ENCODE peak calls at places on chromosome 3, in five cellular contexts. H, U, D, N and V are unnamed samples.
A peak's percentile ranks its signal among the peaks of the same experiment; 100 is the strongest.

GRCh38 chr3:54870423-54870822 is 57.4 kb downstream of the LRTM1 start:
- DNase-seq in D (no peak), U (no peak), N (peak; percentile 89), H (no peak), V (no peak)

GRCh38 chr3:44914936-44915335 is 40.5 kb downstream of the TGM4 start:
- DNase-seq in U (no peak), H (peak; percentile 19), N (no peak), D (no peak), V (no peak)

GRCh38 chr3:185215873-185216586 is 37.8 kb downstream of the EHHADH start:
- DNase-seq in N (no peak), H (peak; percentile 55), U (no peak), D (no peak), V (no peak)

GRCh38 chr3:9314796-9315195 is 48.1 kb upstream of the THUMPD3 start:
- DNase-seq in H (peak; percentile 26), U (no peak), D (no peak), N (no peak), V (no peak)

GRCh38 chr3:169668957-169669681 is 5.6 kb upstream of the MECOM start:
- DNase-seq in H (peak; percentile 84), D (peak; percentile 82), U (no peak), N (no peak), V (no peak)

GRCh38 chr3:64518496-64518895 is 169.3 kb downstream of the ADAMTS9 start:
- DNase-seq in D (no peak), U (no peak), H (no peak), N (no peak), V (no peak)

GRCh38 chr3:48560648-48561018 is 2.9 kb downstream of the UCN2 start:
- DNase-seq in N (no peak), U (no peak), H (no peak), D (no peak), V (no peak)

GRCh38 chr3:159627634-159628033 is 361.0 kb upstream of the IL12A start:
- DNase-seq in U (no peak), H (no peak), N (no peak), D (no peak), V (no peak)

GRCh38 chr3:59320080-59320479 is 270.3 kb upstream of the CFAP20DC start:
- DNase-seq in H (no peak), N (no peak), D (no peak), U (no peak), V (no peak)

GRCh38 chr3:99952306-99952705 is 134.6 kb downstream of the CMSS1 start:
- DNase-seq in H (no peak), D (no peak), U (no peak), N (peak; percentile 59), V (no peak)

GRCh38 chr3:57696861-57697321 is 4.0 kb upstream of the DENND6A start:
- DNase-seq in U (no peak), N (no peak), D (peak; percentile 56), H (no peak), V (no peak)

GRCh38 chr3:105235785-105236184 is 130.9 kb upstream of the ALCAM start:
- DNase-seq in N (no peak), U (no peak), H (no peak), D (no peak), V (no peak)

GRCh38 chr3:119149484-119149883 is 3.5 kb downstream of the TEX55 start:
- DNase-seq in H (no peak), U (no peak), N (peak; percentile 45), D (no peak), V (no peak)

GRCh38 chr3:33664195-33664594 is 53.9 kb downstream of the CLASP2 start:
- DNase-seq in D (no peak), N (peak; percentile 38), H (peak; percentile 72), U (no peak), V (no peak)

GRCh38 chr3:72310028-72310987 is 525.4 kb upstream of the PROK2 start:
- DNase-seq in D (no peak), N (peak; percentile 39), U (peak; percentile 79), H (peak; percentile 97), V (no peak)

GRCh38 chr3:143763568-143764162 is 84.6 kb downstream of the SLC9A9 start:
- DNase-seq in H (peak; percentile 38), N (no peak), D (no peak), U (no peak), V (no peak)
- TF ChIP-seq CTCF in H (peak; percentile 18), N (peak; percentile 49), D (peak; percentile 26), U (no peak), V (peak; percentile 23)

GRCh38 chr3:96190024-96190616 is 624.3 kb upstream of the EPHA6 start:
- DNase-seq in U (no peak), N (no peak), D (peak; percentile 32), H (no peak), V (no peak)
- H3K27ac ChIP-seq in U (no peak overlapping the region), N (no peak overlapping the region), D (no peak overlapping the region), H (no peak overlapping the region), V (no peak overlapping the region)

DNA sequence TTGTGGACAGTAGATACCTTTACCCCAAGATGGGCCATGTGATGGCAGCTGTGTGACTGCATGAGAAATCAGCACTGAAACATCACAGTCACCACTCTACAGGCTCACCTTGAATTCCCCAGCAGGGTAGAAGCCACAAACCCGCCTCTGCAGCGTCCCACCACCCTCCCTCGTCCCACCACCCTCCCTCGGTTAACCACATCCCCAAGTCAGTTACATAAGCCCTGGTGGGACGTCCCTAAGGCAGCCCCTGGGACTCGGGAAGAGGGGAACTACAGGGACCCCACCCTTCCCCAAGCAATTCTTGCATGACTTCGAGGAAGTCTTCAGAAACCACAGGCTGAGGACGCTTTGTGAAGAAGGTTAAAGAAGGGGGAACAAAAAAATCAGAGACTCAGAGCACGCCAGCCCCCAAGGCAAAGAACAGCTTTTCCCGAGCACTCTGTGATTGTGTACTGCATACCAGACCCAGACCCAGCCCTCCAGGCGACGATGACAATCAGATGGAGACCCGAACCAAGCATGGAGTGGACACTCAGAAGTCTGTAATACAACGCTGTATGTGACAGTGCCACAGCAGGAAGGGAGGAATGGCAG is 60.5 kb downstream of the SH3BP5 start:
- DNase-seq in N (no peak), D (peak; percentile 61), H (no peak), U (peak; percentile 91), V (peak; percentile 72)
- TF ChIP-seq CTCF in N (no peak), D (no peak), H (no peak), U (no peak), V (no peak)

GRCh38 chr3:42451546-42452230 is 41.3 kb upstream of the LYZL4 start:
- DNase-seq in H (peak; percentile 81), N (no peak), D (no peak), U (no peak), V (no peak)
- H3K27ac ChIP-seq in H (peak overlapping the region; percentile 76), N (no peak overlapping the region), D (no peak overlapping the region), U (peak overlapping the region; percentile 3), V (no peak overlapping the region)

GRCh38 chr3:151367448-151367847 is 17.1 kb downstream of the P2RY12 start:
- DNase-seq in N (no peak), D (no peak), H (no peak), U (no peak), V (no peak)
- TF ChIP-seq CTCF in N (no peak), D (no peak), H (no peak), U (no peak), V (no peak)

DNA sequence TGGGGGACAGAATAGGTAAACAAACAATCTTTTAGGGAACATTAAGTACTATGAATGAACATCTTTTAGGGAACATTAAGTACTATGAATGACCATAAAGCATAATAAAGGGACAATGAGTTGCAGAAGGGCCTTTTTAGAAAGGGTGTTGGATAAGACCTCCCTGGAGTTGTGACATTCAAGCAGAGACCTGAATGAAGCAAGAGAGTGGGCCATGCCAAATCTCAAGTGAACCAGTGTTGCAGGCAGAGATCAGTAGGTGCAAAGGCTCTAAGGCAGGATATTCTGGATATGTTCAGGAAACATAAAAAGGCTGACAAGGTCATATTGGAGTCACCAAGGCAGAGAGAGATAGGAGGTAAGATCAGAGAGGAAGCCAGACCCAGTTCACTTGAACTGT is 29.4 kb upstream of the ZBTB38 start:
- DNase-seq in U (no peak), N (no peak), H (no peak), D (no peak), V (no peak)
- H3K27ac ChIP-seq in U (no peak overlapping the region), N (no peak overlapping the region), H (no peak overlapping the region), D (no peak overlapping the region), V (no peak overlapping the region)